ENCODE peak calls at places on chromosomes 6 and 20, in seven cellular contexts. X is NCI-H2029 treated with DMSO at 0.1 percent for 48 hours; Y is endothelial cell; J is activated CD4-positive, alpha-beta T cell treated with anti-CD3 and anti-CD28 coated beads, Interleukin-2, amount 10 ng/mL, durations not matched to agents 7 days and 5 days; M is esophagus muscularis mucosa; D is ovary; H is HepG2. L is an unnamed sample.

GRCh38 chr20:1275919-1276318 is 9.8 kb downstream of the SNPH start:
- DNase-seq in Y (no peak), X (no peak), H (no peak), M (peak), D (no peak), J (no peak), L (no peak)

GRCh38 chr6:76441850-76442249 is 369.4 kb upstream of the IMPG1 start:
- DNase-seq in J (no peak), D (no peak), Y (no peak), X (no peak), H (no peak), M (no peak), L (no peak)

GRCh38 chr20:29319725-29320124 is 1937.7 kb upstream of the DEFB115 start:
- DNase-seq in M (peak), H (no peak), X (no peak), D (no peak), Y (no peak), J (no peak), L (no peak)

GRCh38 chr6:83310046-83310445 is 116.9 kb downstream of the RWDD2A start:
- DNase-seq in Y (no peak), H (no peak), D (no peak), M (no peak), J (no peak), X (no peak), L (no peak)

GRCh38 chr20:63522091-63522868 is 1.7 kb downstream of the PPDPF start:
- DNase-seq in H (no peak), D (no peak), M (no peak), J (no peak), Y (no peak), X (no peak), L (no peak)

GRCh38 chr20:59141818-59142581 is 21.6 kb upstream of the ZNF831 start:
- DNase-seq in Y (peak), H (no peak), X (no peak), J (no peak), D (no peak), M (no peak), L (peak)

GRCh38 chr6:166627875-166628849 is 1.1 kb upstream of the RPS6KA2 start:
- DNase-seq in M (no peak), Y (peak), X (peak), D (peak), H (peak), J (peak), L (peak)

GRCh38 chr6:121932071-121933009 is 467.1 kb upstream of the HSF2 start:
- DNase-seq in M (no peak), X (no peak), Y (peak), D (no peak), H (peak), J (no peak), L (peak)

GRCh38 chr6:27994616-27995015 is 37.6 kb downstream of the OR2B6 start:
- DNase-seq in H (no peak), J (no peak), M (no peak), D (no peak), Y (no peak), X (no peak), L (no peak)

GRCh38 chr20:51175724-51176123 is 152.8 kb upstream of the KCNG1 start:
- DNase-seq in X (no peak), M (no peak), Y (no peak), J (no peak), D (no peak), H (no peak), L (peak)

L was measured in Caco-2.